ENCODE peak calls at places on chromosome 22, in five cellular contexts. Q, D, P, M and S are unnamed samples.

GRCh38 chr22:48535868-48536690 is 1291.6 kb downstream of the BRD1 start:
- DNase-seq in Q (no peak), D (no peak), P (no peak), M (no peak), S (no peak)

GRCh38 chr22:28929197-28929596 is 45.8 kb downstream of the ZNRF3 start:
- DNase-seq in Q (no peak), D (no peak), P (no peak), M (no peak), S (no peak)

GRCh38 chr22:45441158-45441557 is 27.7 kb downstream of the RIBC2 start:
- DNase-seq in Q (peak; percentile 42), D (no peak), P (no peak), M (peak; percentile 71), S (peak; percentile 22)

GRCh38 chr22:32245042-32245441 is 10.1 kb downstream of the SLC5A4 start:
- DNase-seq in Q (no peak), D (no peak), P (peak; percentile 5), M (peak; percentile 65), S (no peak)

GRCh38 chr22:28976588-28976987 is 85.0 kb downstream of the C22orf31 start:
- DNase-seq in Q (peak; percentile 56), D (no peak), P (no peak), M (no peak), S (no peak)

GRCh38 chr22:46896568-46897245 is 134.3 kb downstream of the TBC1D22A start:
- DNase-seq in Q (no peak), D (no peak), P (no peak), M (no peak), S (no peak)

GRCh38 chr22:28139993-28140392 is 220.9 kb upstream of the PITPNB start:
- DNase-seq in Q (no peak), D (no peak), P (no peak), M (no peak), S (no peak)

GRCh38 chr22:47400701-47401591 is 638.5 kb downstream of the TBC1D22A start:
- DNase-seq in Q (no peak), D (no peak), P (no peak), M (no peak), S (no peak)

GRCh38 chr22:47607486-47607885 is 845.0 kb downstream of the TBC1D22A start:
- DNase-seq in Q (no peak), D (no peak), P (no peak), M (no peak), S (no peak)

GRCh38 chr22:43543522-43544281 is 131.9 kb downstream of the MPPED1 start:
- DNase-seq in Q (no peak), D (no peak), P (no peak), M (no peak), S (no peak)

GRCh38 chr22:43110927-43111623 is 525 bp downstream of the BIK start:
- DNase-seq in Q (no peak), D (peak; percentile 75), P (no peak), M (no peak), S (peak; percentile 63)

GRCh38 chr22:29623553-29624169 is 20.2 kb downstream of the NF2 start:
- DNase-seq in Q (no peak), D (no peak), P (no peak), M (no peak), S (no peak)

GRCh38 chr22:27876684-27877083 is 42.4 kb downstream of the PITPNB start:
- DNase-seq in Q (no peak), D (no peak), P (no peak), M (no peak), S (no peak)

GRCh38 chr22:49703990-49704344 is 123.7 kb downstream of the BRD1 start:
- DNase-seq in Q (no peak), D (peak; percentile 39), P (no peak), M (no peak), S (no peak)

GRCh38 chr22:46908641-46909107 is 146.2 kb downstream of the TBC1D22A start:
- DNase-seq in Q (no peak), D (peak; percentile 45), P (no peak), M (no peak), S (no peak)

GRCh38 chr22:33051960-33052839 is 6.0 kb downstream of the SYN3 start:
- DNase-seq in Q (no peak), D (no peak), P (no peak), M (peak; percentile 85), S (no peak)

GRCh38 chr22:26656896-26657851 is at the start of gene MIAT:
- DNase-seq in Q (no peak), D (peak; percentile 87), P (no peak), M (no peak), S (no peak)

GRCh38 chr22:49656291-49656851 is 171.3 kb downstream of the BRD1 start:
- DNase-seq in Q (no peak), D (no peak), P (no peak), M (no peak), S (no peak)

GRCh38 chr22:42976534-42976933 is 38.4 kb downstream of the PACSIN2 start:
- DNase-seq in Q (no peak), D (no peak), P (no peak), M (no peak), S (no peak)

GRCh38 chr22:43829448-43829821 is 17.3 kb upstream of the EFCAB6 start:
- DNase-seq in Q (no peak), D (no peak), P (no peak), M (no peak), S (no peak)

GRCh38 chr22:29596408-29596807 is 7.0 kb upstream of the NF2 start:
- DNase-seq in Q (no peak), D (no peak), P (no peak), M (no peak), S (no peak)

GRCh38 chr22:49627217-49628181 is 200.2 kb downstream of the BRD1 start:
- DNase-seq in Q (no peak), D (no peak), P (no peak), M (no peak), S (peak; percentile 44)

GRCh38 chr22:50399751-50400331 is 56.7 kb downstream of the PPP6R2 start:
- DNase-seq in Q (peak; percentile 3), D (peak; percentile 72), P (no peak), M (peak; percentile 16), S (peak; percentile 45)

GRCh38 chr22:45450931-45451651 is 37.6 kb downstream of the RIBC2 start:
- DNase-seq in Q (no peak), D (no peak), P (no peak), M (no peak), S (no peak)

GRCh38 chr22:44455963-44456358 is 42.1 kb downstream of the RTL6 start:
- DNase-seq in Q (no peak), D (no peak), P (no peak), M (no peak), S (no peak)

GRCh38 chr22:20214853-20215252 is 53.3 kb downstream of the RTN4R start:
- DNase-seq in Q (no peak), D (no peak), P (no peak), M (no peak), S (no peak)
- TF ChIP-seq JUND in Q (no peak), D (no peak), P (no peak), M (no peak), S (no peak)

DNA sequence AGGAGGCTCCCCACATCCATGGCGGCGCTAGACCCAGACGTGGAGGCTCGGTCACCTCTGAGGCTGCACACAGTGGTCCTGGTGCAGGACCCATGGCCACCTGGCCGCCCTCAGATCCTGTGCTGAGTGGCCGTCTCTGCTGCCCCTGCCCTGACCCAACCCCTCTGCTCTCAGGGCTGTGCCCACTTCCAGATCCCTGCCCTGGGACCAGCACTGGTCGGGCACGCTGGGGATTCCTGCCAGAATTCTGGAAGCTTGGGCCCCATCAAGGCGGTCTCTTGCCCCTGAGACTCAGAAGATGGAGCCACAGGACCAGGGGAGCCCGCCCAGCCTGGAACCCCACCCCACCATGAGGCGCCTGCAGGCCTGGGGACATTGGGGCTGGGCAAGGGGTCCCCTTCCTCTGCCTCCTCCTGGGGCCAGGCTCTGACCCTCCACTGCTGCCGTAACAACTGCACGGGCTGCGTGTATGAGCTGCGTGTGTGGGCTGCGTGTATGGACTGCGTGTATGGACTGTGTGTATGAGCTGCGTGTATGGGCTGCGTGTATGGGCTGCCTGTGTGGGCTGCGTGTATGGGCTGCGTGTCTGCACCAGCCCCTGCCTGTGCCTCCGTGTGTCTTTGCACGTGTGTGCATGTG is 48.7 kb downstream of the IGLL1 start:
- DNase-seq in Q (no peak), D (no peak), P (no peak), M (no peak), S (no peak)
- TF ChIP-seq JUND in Q (no peak), D (no peak), P (no peak), M (no peak), S (no peak)

GRCh38 chr22:38424525-38425080 is 30.4 kb downstream of the KCNJ4 start:
- DNase-seq in Q (no peak), D (no peak), P (no peak), M (no peak), S (no peak)

GRCh38 chr22:38423512-38424503 is 31.2 kb downstream of the KCNJ4 start:
- DNase-seq in Q (no peak), D (no peak), P (no peak), M (peak; percentile 56), S (no peak)

GRCh38 chr22:38420734-38421133 is 34.3 kb downstream of the KCNJ4 start:
- DNase-seq in Q (no peak), D (no peak), P (no peak), M (no peak), S (no peak)

GRCh38 chr22:38419864-38420172 is 35.2 kb downstream of the KCNJ4 start:
- DNase-seq in Q (no peak), D (no peak), P (no peak), M (no peak), S (no peak)

GRCh38 chr22:38422615-38423511 is 32.1 kb downstream of the KCNJ4 start:
- DNase-seq in Q (no peak), D (no peak), P (no peak), M (no peak), S (peak; percentile 42)
- TF ChIP-seq JUND in Q (no peak), D (no peak), P (no peak), M (no peak), S (no peak)

GRCh38 chr22:40417881-40418280 is 47.5 kb downstream of the SGSM3 start:
- DNase-seq in Q (no peak), D (no peak), P (no peak), M (no peak), S (no peak)

GRCh38 chr22:40417041-40417440 is 46.6 kb downstream of the SGSM3 start:
- DNase-seq in Q (no peak), D (no peak), P (no peak), M (no peak), S (no peak)

GRCh38 chr22:40420341-40421081 is 50.1 kb downstream of the SGSM3 start:
- DNase-seq in Q (no peak), D (no peak), P (no peak), M (no peak), S (no peak)

GRCh38 chr22:40419718-40420117 is 49.3 kb downstream of the SGSM3 start:
- DNase-seq in Q (no peak), D (no peak), P (no peak), M (no peak), S (no peak)

DNA sequence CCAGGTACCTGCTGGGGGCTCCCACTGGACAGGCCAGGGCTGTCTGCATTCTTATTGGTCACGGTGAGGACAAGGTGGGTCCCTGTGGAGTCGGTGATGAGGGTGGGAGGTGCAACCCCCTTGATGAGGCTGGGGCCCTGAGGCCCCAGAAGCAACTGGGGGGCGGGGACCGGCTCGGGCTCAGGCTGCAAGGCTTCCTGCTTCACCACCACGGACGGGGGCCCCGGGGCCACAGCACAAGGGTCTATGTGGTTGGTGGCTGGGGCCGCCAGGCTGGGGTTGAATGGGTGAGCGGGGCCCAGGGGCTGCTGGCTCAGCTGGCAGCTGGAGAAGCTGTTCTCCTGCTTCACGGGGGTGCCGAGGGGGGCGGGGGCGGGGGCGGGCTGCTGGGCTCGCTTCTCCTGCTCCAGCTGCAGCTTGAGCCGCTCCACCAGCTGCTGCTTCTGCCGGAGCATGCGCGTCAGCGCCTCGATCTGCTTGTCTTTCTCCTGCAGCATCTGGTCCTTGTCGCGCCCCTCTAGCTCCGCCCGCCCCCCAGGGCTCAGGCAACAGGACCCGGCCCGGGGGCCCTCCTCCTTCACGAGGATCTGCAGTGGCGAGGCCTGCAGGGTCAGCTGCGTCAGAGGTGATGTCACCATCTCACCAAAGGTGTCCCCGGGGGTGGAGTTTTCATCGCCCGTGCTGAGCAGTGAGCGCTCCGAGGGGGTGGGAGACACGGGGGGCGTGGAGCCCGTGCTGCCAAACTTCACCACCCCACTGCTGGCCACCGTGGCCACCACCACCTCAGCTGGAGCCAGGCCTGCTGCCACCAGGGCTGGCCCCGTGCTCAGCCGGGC is 48.2 kb downstream of the SGSM3 start:
- DNase-seq in Q (no peak), D (peak; percentile 42), P (no peak), M (no peak), S (no peak)
- TF ChIP-seq JUND in Q (no peak), D (no peak), P (no peak), M (no peak), S (no peak)